ENCODE peak calls at places on chromosomes 6 and 20, in ten cellular contexts. J is endothelial cell of umbilical vein; F is CD4-positive, alpha-beta T cell; N is brain microvascular endothelial cell; A is cardiac muscle cell; G is breast epithelium; E is ovary; M is IMR-90; H is esophagus squamous epithelium; R is psoas muscle. Y is an unnamed sample.

GRCh38 chr6:73888050-73888449 is 192.0 kb downstream of the CD109 start:
- DNase-seq in J (no peak), F (no peak), N (no peak), A (no peak), G (no peak), E (no peak), M (peak; percentile 73), H (no peak), R (no peak), Y (no peak)

GRCh38 chr6:144637535-144637934 is 352.4 kb downstream of the UTRN start:
- DNase-seq in J (no peak), F (no peak), N (no peak), A (no peak), G (no peak), E (no peak), M (no peak), H (no peak), R (no peak), Y (no peak)

GRCh38 chr6:12602951-12603710 is 113.4 kb upstream of the PHACTR1 start:
- DNase-seq in J (peak; percentile 86), F (no peak), N (peak; percentile 56), A (peak; percentile 36), G (peak; percentile 43), E (no peak), M (peak; percentile 77), H (no peak), R (no peak), Y (no peak)

GRCh38 chr6:128572286-128572685 is 51.9 kb upstream of the PTPRK start:
- DNase-seq in J (no peak), F (no peak), N (no peak), A (no peak), G (no peak), E (no peak), M (peak; percentile 39), H (no peak), R (no peak), Y (no peak)

GRCh38 chr6:47529734-47530133 is 52.1 kb downstream of the CD2AP start:
- DNase-seq in J (peak; percentile 36), F (no peak), N (no peak), A (peak; percentile 1), G (no peak), E (no peak), M (no peak), H (no peak), R (no peak), Y (no peak)

GRCh38 chr6:98808522-98809210 is 25.7 kb upstream of the POU3F2 start:
- DNase-seq in J (no peak), F (no peak), N (peak; percentile 7), A (no peak), G (no peak), E (no peak), M (no peak), H (no peak), R (no peak), Y (no peak)

GRCh38 chr20:38799248-38799647 is 6.2 kb upstream of the PPP1R16B start:
- DNase-seq in J (peak; percentile 90), F (no peak), N (no peak), A (no peak), G (no peak), E (no peak), M (no peak), H (no peak), R (no peak), Y (no peak)

GRCh38 chr6:14997507-14997906 is 248.4 kb upstream of the JARID2 start:
- DNase-seq in J (no peak), F (no peak), N (no peak), A (no peak), G (no peak), E (no peak), M (no peak), H (no peak), R (no peak), Y (no peak)

GRCh38 chr6:219641-220198 is 72.6 kb upstream of the DUSP22 start:
- DNase-seq in J (no peak), F (no peak), N (peak; percentile 43), A (no peak), G (no peak), E (no peak), M (peak; percentile 66), H (no peak), R (peak; percentile 61), Y (peak; percentile 31)

GRCh38 chr6:32666420-32667300 is at the start of gene HLA-DQB1:
- DNase-seq in J (peak; percentile 30), F (peak; percentile 1), N (no peak), A (peak; percentile 78), G (no peak), E (no peak), M (no peak), H (no peak), R (no peak), Y (no peak)

GRCh38 chr20:50824137-50824536 is 29.3 kb downstream of the BCAS4 start:
- DNase-seq in J (no peak), F (no peak), N (peak; percentile 35), A (no peak), G (peak; percentile 76), E (peak; percentile 79), M (peak; percentile 86), H (no peak), R (peak; percentile 45), Y (peak; percentile 84)

GRCh38 chr20:23414526-23415188 is 6.6 kb downstream of the NAPB start:
- DNase-seq in J (no peak), F (no peak), N (no peak), A (no peak), G (no peak), E (no peak), M (no peak), H (no peak), R (no peak), Y (no peak)

GRCh38 chr6:46353450-46353998 is 137.7 kb downstream of the RCAN2 start:
- DNase-seq in J (no peak), F (no peak), N (no peak), A (no peak), G (no peak), E (no peak), M (no peak), H (no peak), R (no peak), Y (no peak)

GRCh38 chr6:46356543-46356942 is 134.7 kb downstream of the RCAN2 start:
- DNase-seq in J (no peak), F (no peak), N (no peak), A (no peak), G (no peak), E (no peak), M (no peak), H (no peak), R (no peak), Y (no peak)

GRCh38 chr6:46352541-46353267 is 138.5 kb downstream of the RCAN2 start:
- DNase-seq in J (no peak), F (no peak), N (no peak), A (no peak), G (no peak), E (no peak), M (no peak), H (no peak), R (no peak), Y (no peak)

GRCh38 chr6:46347669-46348068 is 143.6 kb downstream of the RCAN2 start:
- DNase-seq in J (no peak), F (no peak), N (no peak), A (no peak), G (no peak), E (no peak), M (no peak), H (no peak), R (no peak), Y (no peak)

GRCh38 chr6:46350714-46351113 is 140.5 kb downstream of the RCAN2 start:
- DNase-seq in J (no peak), F (no peak), N (no peak), A (no peak), G (no peak), E (no peak), M (no peak), H (no peak), R (no peak), Y (no peak)
- H3K27ac ChIP-seq in J (no peak overlapping the region), F (no peak overlapping the region), N (no peak overlapping the region), A (no peak overlapping the region), G (no peak overlapping the region), E (no peak overlapping the region), M (no peak overlapping the region), H (no peak overlapping the region), R (no peak overlapping the region), Y (no peak overlapping the region)

DNA sequence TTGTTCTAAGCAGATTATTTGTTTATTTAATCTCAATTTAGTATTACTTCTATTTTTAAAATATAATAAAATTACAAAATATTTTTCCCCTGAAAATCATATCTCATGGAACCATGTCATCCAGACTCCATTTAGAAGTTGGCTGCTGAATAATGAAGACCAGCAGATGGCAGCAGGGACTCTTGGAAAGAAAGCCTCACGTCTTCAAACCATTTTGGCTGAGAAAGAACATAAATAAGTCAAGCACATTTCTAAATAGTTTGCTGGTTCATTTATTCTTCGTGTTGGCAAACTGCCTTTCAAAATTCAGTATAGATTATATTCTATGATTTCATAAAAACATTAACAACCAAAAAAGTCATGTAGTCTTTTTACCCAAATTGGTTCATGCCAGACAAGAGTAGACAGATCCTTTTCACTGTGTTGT is 71.7 kb downstream of the RCAN2 start:
- DNase-seq in J (peak; percentile 63), F (no peak), N (peak; percentile 71), A (peak; percentile 80), G (peak; percentile 65), E (peak; percentile 52), M (peak; percentile 67), H (no peak), R (no peak), Y (peak; percentile 16)
- TF ChIP-seq CTCF in J (peak; percentile 46), F (no peak), N (peak; percentile 81), A (peak; percentile 78), G (peak; percentile 68), E (peak; percentile 81), M (peak; percentile 82), H (peak; percentile 60), R (peak; percentile 82), Y (peak; percentile 76)

DNA sequence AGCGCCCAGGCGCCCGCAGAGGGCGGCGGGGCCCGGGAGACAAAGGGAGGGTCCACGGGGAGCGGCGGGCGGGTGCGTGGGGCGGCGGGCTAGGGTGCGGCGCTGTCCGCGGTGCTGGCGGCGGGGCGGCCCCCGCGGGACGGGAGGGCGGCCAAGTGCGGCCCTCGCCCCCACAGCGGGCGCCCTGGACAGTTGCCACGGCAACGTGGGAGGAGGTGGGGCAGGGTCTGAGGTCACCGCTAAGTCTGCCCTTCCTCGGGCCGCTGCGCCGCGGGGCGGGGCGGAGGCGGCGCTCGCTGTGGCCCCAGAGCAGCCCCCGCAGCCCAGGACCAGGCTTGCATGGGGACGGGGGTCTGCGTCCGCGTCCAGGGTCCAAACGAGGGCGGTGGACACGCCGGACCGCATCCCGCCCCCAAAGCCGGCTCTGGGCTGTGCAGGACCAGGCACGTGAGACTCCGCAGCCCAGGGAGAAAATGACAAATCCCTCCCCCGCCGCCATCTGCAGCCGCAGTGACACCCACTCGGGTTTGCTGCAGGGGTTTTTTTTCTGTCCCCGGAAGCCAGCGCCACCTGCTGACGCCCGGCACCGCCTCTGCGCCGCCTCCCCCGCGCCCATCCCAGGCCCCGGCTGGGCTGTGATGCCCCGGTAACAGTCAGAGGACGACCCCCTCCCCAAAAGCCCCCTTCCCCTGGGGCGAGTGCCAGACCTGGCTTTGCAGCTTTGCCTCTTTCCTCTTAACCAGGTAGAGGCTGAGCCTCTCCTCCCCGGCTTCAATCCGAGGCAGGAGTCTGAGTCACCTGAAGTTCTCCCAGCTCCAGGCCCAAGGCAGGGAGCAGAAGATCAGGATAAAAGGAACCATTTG is 36.8 kb downstream of the YTHDF1 start:
- DNase-seq in J (no peak), F (peak; percentile 60), N (no peak), A (peak; percentile 46), G (no peak), E (no peak), M (peak; percentile 4), H (no peak), R (peak; percentile 29), Y (no peak)
- H3K27me3 ChIP-seq in J (peaks cover 40% of the 10 kb centered on the region), F (peaks cover 69% of the 10 kb centered on the region), N (peaks cover 70% of the 10 kb centered on the region), A (peaks cover 76% of the 10 kb centered on the region), G (peaks cover 18% of the 10 kb centered on the region), E (peaks cover 7% of the 10 kb centered on the region), M (peaks cover 76% of the 10 kb centered on the region), H (peaks cover 43% of the 10 kb centered on the region), R (peaks cover 50% of the 10 kb centered on the region), Y (peaks cover 18% of the 10 kb centered on the region)

GRCh38 chr20:58882704-58883089 is 30.2 kb downstream of the GNAS start:
- DNase-seq in J (no peak), F (no peak), N (no peak), A (no peak), G (no peak), E (no peak), M (no peak), H (no peak), R (no peak), Y (no peak)
- H3K27ac ChIP-seq in J (no peak overlapping the region), F (no peak overlapping the region), N (no peak overlapping the region), A (no peak overlapping the region), G (no peak overlapping the region), E (no peak overlapping the region), M (no peak overlapping the region), H (no peak overlapping the region), R (no peak overlapping the region), Y (peak overlapping the region; percentile 7)

Y was measured in thoracic aorta.